ENCODE peak calls at places on chromosomes 6 and 20, in seven cellular contexts. C is H1; Z is HFFc6; W is psoas muscle; H is left ventricle myocardium inferior; I is stimulated activated CD8-positive, alpha-beta memory T cell treated with anti-CD3 and anti-CD28 coated beads, Interleukin-4, amount 100 ng/mL, for 24 hours; O is cardiac fibroblast. F is an unnamed sample.

GRCh38 chr6:125154184-125155135 is 887 bp downstream of the TPD52L1 start:
- DNase-seq in C (peak; percentile 69), Z (no peak), W (peak; percentile 77), H (no peak), I (no peak), O (no peak), F (peak; percentile 14)

GRCh38 chr6:36386495-36387439 is 702 bp downstream of the ETV7 start:
- DNase-seq in C (peak; percentile 65), Z (peak; percentile 8), W (no peak), H (no peak), I (no peak), O (peak; percentile 69), F (peak; percentile 77)

GRCh38 chr6:111576302-111576701 is 29.4 kb downstream of the TRAF3IP2 start:
- DNase-seq in C (no peak), Z (peak; percentile 63), W (no peak), H (no peak), I (no peak), O (peak; percentile 45), F (no peak)

GRCh38 chr20:32456869-32457421 is 98.8 kb downstream of the ASXL1 start:
- DNase-seq in C (peak; percentile 93), Z (peak; percentile 22), W (peak; percentile 61), H (no peak), I (peak; percentile 14), O (peak; percentile 54), F (no peak)

GRCh38 chr6:113529191-113529590 is 328.0 kb upstream of the MARCKS start:
- DNase-seq in C (no peak), Z (peak; percentile 32), W (no peak), H (no peak), I (no peak), O (peak; percentile 7), F (peak; percentile 30)

GRCh38 chr20:46215913-46216707 is 92.2 kb downstream of the CDH22 start:
- DNase-seq in C (peak; percentile 77), Z (peak; percentile 36), W (peak; percentile 17), H (no peak), I (no peak), O (peak; percentile 46), F (peak; percentile 5)

GRCh38 chr20:16647875-16648597 is 74.8 kb upstream of the KIF16B start:
- DNase-seq in C (no peak), Z (no peak), W (no peak), H (no peak), I (no peak), O (no peak), F (no peak)

GRCh38 chr20:61865353-61865752 is 200.3 kb downstream of the TAF4 start:
- DNase-seq in C (no peak), Z (no peak), W (no peak), H (no peak), I (no peak), O (no peak), F (no peak)

GRCh38 chr6:138590796-138591709 is 91.8 kb upstream of the NHSL1 start:
- DNase-seq in C (peak; percentile 69), Z (peak; percentile 69), W (no peak), H (no peak), I (no peak), O (peak; percentile 84), F (peak; percentile 85)

GRCh38 chr20:1383621-1384404 is 9.0 kb downstream of the FKBP1A start:
- DNase-seq in C (no peak), Z (no peak), W (no peak), H (no peak), I (no peak), O (no peak), F (no peak)

GRCh38 chr6:81774542-81774941 is 22.1 kb upstream of the TENT5A start:
- DNase-seq in C (no peak), Z (no peak), W (no peak), H (no peak), I (no peak), O (no peak), F (no peak)

GRCh38 chr6:142871910-142872331 is 73.1 kb downstream of the HIVEP2 start:
- DNase-seq in C (no peak), Z (peak; percentile 86), W (no peak), H (no peak), I (no peak), O (peak; percentile 91), F (peak; percentile 86)

GRCh38 chr6:16827627-16828026 is 66.4 kb upstream of the ATXN1 start:
- DNase-seq in C (no peak), Z (no peak), W (no peak), H (no peak), I (no peak), O (no peak), F (no peak)

GRCh38 chr6:127206531-127207065 is 60.1 kb upstream of the RNF146 start:
- DNase-seq in C (no peak), Z (peak; percentile 26), W (no peak), H (no peak), I (no peak), O (no peak), F (no peak)